ENCODE peak calls at places on chromosomes 16 and 17, in nine cellular contexts. T is GM13976; Q is dorsolateral prefrontal cortex; R is sciatic nerve; S is stimulated activated CD8-positive, alpha-beta memory T cell treated with anti-CD3 and anti-CD28 coated beads, Interleukin-4, amount 100 ng/mL, for 48 hours; X is breast epithelium; B is heart left ventricle; A is adrenal gland; K is progenitor cell of endocrine pancreas. Z is an unnamed sample.

GRCh38 chr17:39027037-39027436 is 59.8 kb upstream of the FBXO47 start:
- DNase-seq in B (peak; percentile 90), A (peak; percentile 28), T (peak; percentile 49), X (peak; percentile 74), R (peak; percentile 81), S (peak; percentile 40), K (peak; percentile 15), Q (peak; percentile 50), Z (no peak)

GRCh38 chr16:31333686-31334649 is 21.0 kb upstream of the ITGAX start:
- DNase-seq in R (no peak), A (no peak), B (no peak), Q (no peak), T (peak; percentile 65), X (no peak), K (no peak), S (no peak), Z (peak; percentile 56)

GRCh38 chr17:61175298-61176142 is 224.1 kb upstream of the TBX2 start:
- DNase-seq in T (no peak), S (no peak), K (no peak), Q (no peak), X (no peak), R (no peak), A (no peak), B (no peak), Z (no peak)

GRCh38 chr16:28292731-28293588 is 635 bp downstream of the SBK1 start:
- DNase-seq in A (peak; percentile 47), S (no peak), X (no peak), Q (no peak), T (no peak), R (no peak), K (peak; percentile 65), B (no peak), Z (no peak)

GRCh38 chr17:68906638-68907037 is 48.6 kb downstream of the ABCA8 start:
- DNase-seq in Q (no peak), T (no peak), K (no peak), R (no peak), A (no peak), X (no peak), B (no peak), S (no peak), Z (peak; percentile 15)

GRCh38 chr17:1561420-1562177 is 993 bp downstream of the PITPNA start:
- DNase-seq in R (no peak), K (peak; percentile 42), Q (no peak), S (peak; percentile 52), B (peak; percentile 33), T (peak; percentile 74), X (no peak), A (no peak), Z (peak; percentile 48)

GRCh38 chr17:51032850-51033249 is 87.8 kb downstream of the SPAG9 start:
- DNase-seq in R (no peak), K (no peak), Q (no peak), X (no peak), A (no peak), T (no peak), B (no peak), S (no peak), Z (no peak)

GRCh38 chr17:41967141-41967920 is 736 bp downstream of the CNP start:
- DNase-seq in K (no peak), A (peak; percentile 48), S (peak; percentile 61), R (peak; percentile 87), X (no peak), T (peak; percentile 57), Q (peak; percentile 93), B (peak; percentile 44), Z (peak; percentile 47)

GRCh38 chr16:22789281-22789945 is 24.5 kb upstream of the HS3ST2 start:
- DNase-seq in S (no peak), K (no peak), B (no peak), Q (no peak), R (no peak), T (no peak), X (no peak), A (no peak), Z (no peak)

GRCh38 chr16:79997257-79997656 is 396.7 kb upstream of the MAF start:
- DNase-seq in T (no peak), S (peak; percentile 30), R (no peak), A (no peak), B (no peak), X (no peak), Q (no peak), K (no peak), Z (peak; percentile 26)

GRCh38 chr17:2054262-2054739 is 602 bp upstream of the HIC1 start:
- DNase-seq in B (peak; percentile 60), A (no peak), X (no peak), Q (no peak), K (no peak), T (peak; percentile 50), R (peak; percentile 77), S (peak; percentile 72), Z (no peak)

Z was measured in GM12865.